ENCODE peak calls at places on chromosomes 6 and 20, in six cellular contexts. L is mesenchymal stem cell, T is neuronal stem cell, J is IMR-90, F is trophoblast cell, I is mesendoderm. O is an unnamed sample.

GRCh38 chr20:19886666-19887288 is 128.7 kb downstream of the RIN2 start:
- DNase-seq in L (peak), T (no peak), J (peak), F (no peak), I (peak), O (no peak)

GRCh38 chr20:47235853-47236638 is 120.5 kb downstream of the ZMYND8 start:
- DNase-seq in L (no peak), T (no peak), J (no peak), F (no peak), I (no peak), O (no peak)

GRCh38 chr6:170237999-170238740 is 52.7 kb downstream of the DLL1 start:
- DNase-seq in L (no peak), T (no peak), J (no peak), F (no peak), I (no peak), O (no peak)

GRCh38 chr6:123965894-123966293 is 162.2 kb downstream of the NKAIN2 start:
- DNase-seq in L (peak), T (peak), J (peak), F (peak), I (peak), O (peak)

GRCh38 chr6:46042355-46042999 is 26.8 kb upstream of the CLIC5 start:
- DNase-seq in L (peak), T (peak), J (peak), F (peak), I (peak), O (no peak)

GRCh38 chr6:153167026-153167891 is 36.2 kb upstream of the RGS17 start:
- DNase-seq in L (peak), T (no peak), J (peak), F (peak), I (peak), O (no peak)

GRCh38 chr20:47810116-47810672 is 24.9 kb upstream of the SULF2 start:
- DNase-seq in L (no peak), T (no peak), J (no peak), F (no peak), I (no peak), O (no peak)

GRCh38 chr6:158962371-158962770 is 37.6 kb downstream of the RSPH3 start:
- DNase-seq in L (no peak), T (no peak), J (no peak), F (no peak), I (no peak), O (no peak)

GRCh38 chr6:157946865-157947532 is 34.7 kb upstream of the SYNJ2 start:
- DNase-seq in L (no peak), T (no peak), J (peak), F (peak), I (peak), O (no peak)

GRCh38 chr20:57398901-57399535 is 7.8 kb downstream of the RBM38 start:
- DNase-seq in L (no peak), T (no peak), J (no peak), F (no peak), I (no peak), O (no peak)

GRCh38 chr6:83193747-83194582 is 808 bp downstream of the RWDD2A start:
- DNase-seq in L (peak), T (peak), J (no peak), F (peak), I (peak), O (peak)

GRCh38 chr6:39908838-39909583 is 25.3 kb downstream of the MOCS1 start:
- DNase-seq in L (no peak), T (no peak), J (no peak), F (no peak), I (no peak), O (no peak)

GRCh38 chr6:118724211-118724610 is 72.8 kb upstream of the CEP85L start:
- DNase-seq in L (no peak), T (no peak), J (peak), F (no peak), I (no peak), O (no peak)

GRCh38 chr20:61749406-61750075 is 316.1 kb downstream of the TAF4 start:
- DNase-seq in L (no peak), T (no peak), J (no peak), F (no peak), I (no peak), O (no peak)

GRCh38 chr20:58661298-58662141 is 10.4 kb downstream of the STX16 start:
- DNase-seq in L (no peak), T (no peak), J (no peak), F (no peak), I (no peak), O (peak)

GRCh38 chr20:21529863-21530262 is 16.0 kb upstream of the NKX2-2 start:
- DNase-seq in L (no peak), T (no peak), J (no peak), F (no peak), I (peak), O (no peak)

GRCh38 chr6:113599444-113599843 is 257.7 kb upstream of the MARCKS start:
- DNase-seq in L (peak), T (no peak), J (peak), F (no peak), I (no peak), O (no peak)

GRCh38 chr20:50121858-50122271 is 8.9 kb upstream of the UBE2V1 start:
- DNase-seq in L (no peak), T (no peak), J (peak), F (peak), I (peak), O (no peak)

GRCh38 chr6:78580923-78581322 is 286.4 kb upstream of the IRAK1BP1 start:
- DNase-seq in L (no peak), T (no peak), J (no peak), F (no peak), I (peak), O (no peak)

GRCh38 chr20:44660506-44660905 is 9.0 kb upstream of the ADA start:
- DNase-seq in L (no peak), T (no peak), J (no peak), F (no peak), I (no peak), O (no peak)

GRCh38 chr6:21856096-21856825 is 262.7 kb downstream of the SOX4 start:
- DNase-seq in L (peak), T (no peak), J (peak), F (peak), I (peak), O (no peak)

GRCh38 chr6:115796829-115797228 is 263.9 kb downstream of the FRK start:
- DNase-seq in L (no peak), T (no peak), J (no peak), F (no peak), I (peak), O (no peak)

GRCh38 chr6:31557443-31558317 is 10.3 kb downstream of the NFKBIL1 start:
- DNase-seq in L (no peak), T (no peak), J (no peak), F (no peak), I (no peak), O (no peak)

GRCh38 chr6:79665725-79666551 is 34.8 kb downstream of the SH3BGRL2 start:
- DNase-seq in L (no peak), T (no peak), J (no peak), F (peak), I (no peak), O (no peak)

GRCh38 chr20:31560900-31561598 is 44.0 kb upstream of the ID1 start:
- DNase-seq in L (peak), T (no peak), J (peak), F (peak), I (no peak), O (no peak)

GRCh38 chr20:45019764-45020126 is 53.4 kb downstream of the STK4 start:
- DNase-seq in L (no peak), T (no peak), J (peak), F (no peak), I (no peak), O (no peak)

GRCh38 chr6:168956141-168956838 is 297.4 kb downstream of the THBS2 start:
- DNase-seq in L (peak), T (no peak), J (peak), F (no peak), I (peak), O (no peak)

GRCh38 chr6:165055231-165055630 is 254.2 kb downstream of the C6orf118 start:
- DNase-seq in L (no peak), T (no peak), J (no peak), F (peak), I (peak), O (no peak)

GRCh38 chr6:14180609-14181008 is 63.0 kb downstream of the CD83 start:
- DNase-seq in L (no peak), T (no peak), J (no peak), F (no peak), I (no peak), O (no peak)

GRCh38 chr6:33172307-33173227 is 19.7 kb downstream of the COL11A2 start:
- DNase-seq in L (peak), T (peak), J (peak), F (no peak), I (peak), O (no peak)

GRCh38 chr6:30759575-30760239 is 15.4 kb upstream of the IER3 start:
- DNase-seq in L (peak), T (no peak), J (peak), F (peak), I (peak), O (no peak)

GRCh38 chr6:42118162-42119001 is 24.0 kb downstream of the C6orf132 start:
- DNase-seq in L (no peak), T (no peak), J (no peak), F (no peak), I (no peak), O (no peak)

GRCh38 chr20:25205277-25206062 is 10.0 kb downstream of the ENTPD6 start:
- DNase-seq in L (no peak), T (no peak), J (no peak), F (peak), I (no peak), O (no peak)

GRCh38 chr20:25238319-25239037 is 9.4 kb upstream of the PYGB start:
- DNase-seq in L (peak), T (no peak), J (peak), F (peak), I (no peak), O (no peak)

GRCh38 chr6:29723666-29724588 is 693 bp downstream of the HLA-F start:
- DNase-seq in L (no peak), T (no peak), J (no peak), F (peak), I (peak), O (no peak)

GRCh38 chr6:77403424-77403823 is 59.9 kb downstream of the HTR1B start:
- DNase-seq in L (peak), T (peak), J (peak), F (peak), I (peak), O (no peak)

GRCh38 chr6:134851548-134851947 is 98.4 kb downstream of the ALDH8A1 start:
- DNase-seq in L (no peak), T (no peak), J (no peak), F (no peak), I (no peak), O (no peak)

GRCh38 chr6:166056637-166057036 is 111.0 kb downstream of the TBXT start:
- DNase-seq in L (no peak), T (no peak), J (peak), F (no peak), I (no peak), O (no peak)

GRCh38 chr6:138541793-138542481 is 42.6 kb upstream of the NHSL1 start:
- DNase-seq in L (peak), T (no peak), J (no peak), F (no peak), I (peak), O (no peak)

GRCh38 chr20:41566896-41567527 is 51.2 kb downstream of the CHD6 start:
- DNase-seq in L (no peak), T (no peak), J (no peak), F (no peak), I (no peak), O (no peak)
- H2BK5ac ChIP-seq in L (no peak), T (no peak), J (no peak), F (no peak), I (no peak), O (no peak)

GRCh38 chr20:10366898-10367419 is 67.1 kb downstream of the MKKS start:
- DNase-seq in L (no peak), T (no peak), J (no peak), F (no peak), I (no peak), O (no peak)
- H2BK5ac ChIP-seq in L (no peak), T (no peak), J (no peak), F (no peak), I (no peak), O (no peak)

DNA sequence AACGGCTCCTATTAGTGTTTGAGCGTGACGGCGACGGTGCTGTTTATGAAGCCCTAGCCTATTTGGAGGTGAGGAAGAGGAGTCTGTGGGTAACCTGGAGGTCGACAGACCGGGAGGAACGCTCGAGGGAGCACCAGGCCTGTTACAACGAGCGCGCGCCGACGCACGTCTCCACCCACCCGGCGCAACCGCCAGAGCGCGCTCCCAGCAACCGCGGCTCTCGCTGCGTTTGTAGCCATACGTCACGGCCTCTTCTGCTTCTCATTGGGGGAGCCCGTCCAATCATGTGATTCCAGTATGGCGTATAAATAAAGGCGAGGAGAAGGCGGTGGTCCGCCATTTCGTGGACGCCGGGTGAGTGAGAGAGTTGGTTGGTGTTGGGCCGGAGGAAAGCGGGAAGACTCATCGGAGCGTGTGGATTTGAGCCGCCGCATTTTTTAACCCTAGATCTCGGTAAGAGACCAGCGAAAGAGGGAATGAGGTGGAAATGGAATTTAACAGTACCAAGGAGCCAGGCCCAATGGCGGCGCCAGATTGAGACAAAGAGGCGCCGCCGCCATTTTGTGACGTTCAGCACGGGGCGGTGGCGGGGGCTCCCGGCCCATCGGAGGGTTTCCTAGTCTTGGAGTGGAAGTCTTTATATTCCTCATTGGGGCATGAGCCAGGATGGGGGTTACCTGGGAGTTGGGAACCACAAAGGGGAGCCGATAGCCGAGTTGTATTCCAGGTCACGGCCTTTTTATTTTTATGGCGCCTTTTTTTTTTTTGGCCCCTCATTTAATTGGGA is at the start of gene SRSF3:
- DNase-seq in L (peak), T (peak), J (peak), F (peak), I (peak), O (peak)
- H2BK5ac ChIP-seq in L (peak), T (peak), J (peak), F (peak), I (peak), O (peak)

DNA sequence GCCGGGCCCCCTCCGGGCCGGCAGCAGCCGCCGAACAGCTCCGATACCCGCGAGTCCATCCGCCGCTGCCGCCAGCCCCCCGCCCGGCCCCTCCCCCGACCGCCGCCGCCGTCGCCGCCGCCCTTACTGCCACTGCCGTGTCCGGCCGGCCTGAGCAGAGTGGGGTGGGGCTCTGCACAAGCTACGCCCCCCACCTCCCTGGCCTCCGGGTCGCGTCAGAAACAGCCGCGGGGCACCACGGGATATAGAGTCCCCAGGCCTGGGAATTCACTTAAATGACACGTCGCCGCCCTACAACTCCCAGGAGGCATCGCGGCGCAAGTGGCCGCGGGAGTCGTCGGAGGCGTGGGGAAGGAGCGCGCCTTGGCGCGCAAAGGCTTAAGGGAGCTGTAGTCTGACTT is at the start of gene GTPBP2:
- DNase-seq in L (peak), T (peak), J (peak), F (peak), I (peak), O (peak)
- H2BK5ac ChIP-seq in L (peak), T (peak), J (peak), F (peak), I (peak), O (peak)

DNA sequence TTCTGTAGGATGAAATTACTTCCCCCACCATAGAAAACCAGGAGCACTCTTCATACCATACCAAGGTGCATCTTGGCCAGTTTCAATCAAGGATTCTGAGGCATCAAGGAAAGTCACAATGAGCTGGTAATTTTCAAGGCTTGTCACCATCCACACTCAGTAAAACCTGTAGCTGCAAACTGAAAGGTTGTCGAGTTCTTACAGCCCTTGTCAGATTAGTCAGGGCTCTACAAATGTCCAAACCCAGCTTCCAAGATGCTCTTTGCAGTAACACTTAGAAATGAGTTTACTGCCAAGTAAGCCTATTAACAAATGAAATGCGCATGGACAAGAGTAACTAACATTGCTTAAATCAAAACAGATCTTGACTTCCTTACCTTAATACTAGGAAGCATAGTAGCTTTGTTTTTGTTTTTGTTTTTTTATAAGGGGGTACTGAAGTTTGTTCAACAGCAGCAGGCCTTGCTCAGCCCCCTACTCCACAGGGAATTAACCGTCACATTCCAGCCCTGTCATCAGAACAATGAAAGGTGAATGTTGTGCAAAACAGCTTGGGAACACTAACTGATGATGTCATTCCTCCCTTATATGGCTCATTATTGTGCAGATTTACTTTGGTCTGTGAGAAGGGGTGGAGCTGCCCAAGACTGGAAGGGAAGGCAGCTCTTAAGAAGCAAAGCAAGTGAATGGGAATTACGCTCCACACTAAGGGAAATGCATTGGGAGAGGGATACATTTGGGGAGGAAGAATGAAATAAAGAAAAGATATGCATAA is 49.9 kb upstream of the TMEM30A start:
- DNase-seq in L (peak), T (peak), J (peak), F (peak), I (peak), O (peak)
- H2BK5ac ChIP-seq in L (no peak), T (no peak), J (no peak), F (no peak), I (no peak), O (peak)

O was measured in H1.